ENCODE peak calls at places on chromosomes 3 and 15, in four cellular contexts. G is HepG2, W is GM12878, P is K562. E is an unnamed sample.

GRCh38 chr3:5321941-5322340 is 134.4 kb downstream of the EDEM1 start:
- DNase-seq in W (no peak), G (no peak), P (no peak), E (no peak)

GRCh38 chr15:92082217-92082843 is 228.8 kb downstream of the SLCO3A1 start:
- DNase-seq in W (no peak), G (peak), P (peak), E (peak)

GRCh38 chr3:188003188-188004171 is 150.5 kb upstream of the LPP start:
- DNase-seq in G (peak), W (no peak), P (no peak), E (no peak)

GRCh38 chr3:55376753-55377347 is 110.3 kb downstream of the WNT5A start:
- DNase-seq in W (no peak), P (no peak), G (no peak), E (no peak)

GRCh38 chr3:25424238-25425013 is 3.6 kb upstream of the RARB start:
- DNase-seq in G (no peak), W (no peak), P (no peak), E (no peak)

GRCh38 chr15:45242289-45242688 is 9.7 kb upstream of the SLC28A2 start:
- DNase-seq in W (no peak), G (no peak), P (no peak), E (no peak)

GRCh38 chr15:73601449-73602425 is 31.5 kb downstream of the NPTN start:
- DNase-seq in W (no peak), P (no peak), G (peak), E (no peak)

GRCh38 chr3:36493051-36493450 is 112.7 kb downstream of the STAC start:
- DNase-seq in G (no peak), P (no peak), W (no peak), E (no peak)

GRCh38 chr15:49037546-49037940 is 8.7 kb downstream of the SECISBP2L start:
- DNase-seq in G (no peak), P (no peak), W (no peak), E (no peak)

GRCh38 chr15:53716909-53717878 is 42.3 kb downstream of the WDR72 start:
- DNase-seq in P (no peak), G (peak), W (no peak), E (no peak)

GRCh38 chr15:80615361-80615736 is 79.8 kb upstream of the ABHD17C start:
- DNase-seq in G (no peak), W (no peak), P (no peak), E (no peak)

GRCh38 chr3:81585937-81586336 is 175.5 kb downstream of the GBE1 start:
- DNase-seq in W (no peak), P (no peak), G (no peak), E (no peak)

GRCh38 chr15:44910981-44911625 is 45.4 kb upstream of the TERB2 start:
- DNase-seq in G (no peak), W (no peak), P (no peak), E (no peak)

GRCh38 chr3:128052831-128053419 is 688 bp downstream of the SEC61A1 start:
- DNase-seq in G (peak), P (no peak), W (no peak), E (no peak)

GRCh38 chr15:67835349-67836133 is 4.3 kb downstream of the RNU6-1 start:
- DNase-seq in W (no peak), G (no peak), P (no peak), E (no peak)

GRCh38 chr15:67836134-67836455 is 3.8 kb downstream of the RNU6-1 start:
- DNase-seq in G (no peak), P (no peak), W (no peak), E (no peak)

GRCh38 chr15:67834249-67834592 is 5.6 kb downstream of the RNU6-1 start:
- DNase-seq in W (no peak), P (no peak), G (no peak), E (no peak)

GRCh38 chr15:67833504-67834248 is 6.2 kb downstream of the RNU6-1 start:
- DNase-seq in G (peak), P (peak), W (no peak), E (no peak)

DNA sequence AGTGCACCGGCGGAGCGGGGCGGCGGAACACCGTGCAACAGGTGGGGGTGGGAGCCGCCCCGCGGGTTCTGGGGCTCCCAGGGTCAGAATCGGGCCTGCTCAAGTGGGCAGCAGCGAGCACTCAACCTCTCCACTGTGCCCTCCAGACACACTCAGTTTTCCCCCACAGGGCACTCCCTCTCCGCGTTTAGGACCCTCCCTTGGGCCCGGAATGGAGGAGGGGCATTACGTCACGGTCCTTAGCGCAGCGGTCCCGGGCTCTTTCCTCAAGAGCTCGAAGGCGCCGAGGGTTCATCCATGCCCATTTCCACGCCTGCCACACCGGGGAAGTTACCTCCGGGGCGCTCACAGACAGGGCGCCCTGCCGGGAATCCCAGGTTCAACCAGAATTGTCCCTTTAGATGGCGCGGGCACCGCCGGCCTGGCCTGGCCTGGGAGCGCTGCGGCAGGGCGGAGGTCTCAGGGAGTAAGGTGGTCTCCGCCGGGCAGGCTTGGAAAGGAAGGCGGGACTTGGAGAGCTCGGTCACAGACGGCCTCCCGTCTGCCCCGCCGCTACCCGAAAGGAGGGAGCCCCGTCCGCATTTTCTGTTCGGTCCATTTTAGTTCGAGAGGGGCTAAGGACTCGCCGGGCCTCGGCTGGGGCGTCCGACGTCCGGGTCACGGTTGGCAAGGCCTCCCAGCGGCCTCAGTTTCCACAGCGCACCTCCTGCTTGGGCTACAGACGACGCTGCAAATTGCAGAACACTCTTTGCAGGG is 5.1 kb downstream of the RNU6-1 start:
- DNase-seq in W (no peak), G (no peak), P (no peak), E (no peak)
- TF ChIP-seq FOXK2 in W (no peak), G (no peak), P (no peak), E (no peak)

GRCh38 chr3:13931172-13931571 is 51.3 kb upstream of the WNT7A start:
- DNase-seq in P (no peak), G (no peak), W (no peak), E (no peak)

GRCh38 chr3:13932578-13933295 is 52.9 kb upstream of the WNT7A start:
- DNase-seq in G (no peak), P (peak), W (no peak), E (no peak)

GRCh38 chr3:13927295-13927694 is 47.4 kb upstream of the WNT7A start:
- DNase-seq in W (no peak), G (peak), P (no peak), E (no peak)
- TF ChIP-seq FOXM1 in W (no peak), G (no peak), P (no peak), E (no peak)

GRCh38 chr3:126126292-126126691 is 42.4 kb upstream of the SLC41A3 start:
- DNase-seq in P (no peak), G (no peak), W (no peak), E (no peak)

GRCh38 chr3:126127904-126128303 is 44.0 kb upstream of the SLC41A3 start:
- DNase-seq in G (no peak), W (no peak), P (no peak), E (no peak)

GRCh38 chr3:126127452-126127851 is 43.5 kb upstream of the SLC41A3 start:
- DNase-seq in G (no peak), W (no peak), P (no peak), E (no peak)

GRCh38 chr3:126125781-126126251 is 41.9 kb upstream of the SLC41A3 start:
- DNase-seq in P (no peak), W (no peak), G (no peak), E (no peak)

GRCh38 chr3:126126811-126127431 is 43.0 kb upstream of the SLC41A3 start:
- DNase-seq in G (no peak), P (no peak), W (no peak), E (no peak)
- TF ChIP-seq FOXK2 in G (no peak), P (no peak), W (no peak), E (no peak)

GRCh38 chr3:10337323-10338163 is 16.6 kb upstream of the SEC13 start:
- DNase-seq in G (no peak), W (no peak), P (no peak), E (no peak)
- TF ChIP-seq FOXM1 in G (no peak), W (no peak), P (no peak), E (no peak)

E was measured in HEK293T.